ENCODE peak calls at places on chromosomes 1 and 21, in nine cellular contexts. J is caudate nucleus; L is CD8-positive, alpha-beta memory T cell; X is heart left ventricle; N is body of pancreas; W is brain microvascular endothelial cell; A is GM23248; O is CD8-positive, alpha-beta T cell; S is IMR-90. G is an unnamed sample.

GRCh38 chr1:171645553-171646336 is 6.7 kb downstream of the MYOC start:
- DNase-seq in J (no peak), L (no peak), X (peak; percentile 88), N (peak; percentile 18), W (no peak), A (peak; percentile 68), O (no peak), S (no peak), G (no peak)

GRCh38 chr1:45510036-45510971 is 10.2 kb downstream of the MMACHC start:
- DNase-seq in J (no peak), L (no peak), X (no peak), N (no peak), W (no peak), A (no peak), O (no peak), S (no peak), G (no peak)

GRCh38 chr1:150842964-150843363 is 33.4 kb downstream of the ARNT start:
- DNase-seq in J (no peak), L (no peak), X (no peak), N (no peak), W (no peak), A (no peak), O (no peak), S (no peak), G (no peak)

GRCh38 chr1:156877433-156877832 is 16.1 kb upstream of the PEAR1 start:
- DNase-seq in J (no peak), L (no peak), X (no peak), N (no peak), W (no peak), A (peak; percentile 23), O (no peak), S (no peak), G (no peak)

GRCh38 chr1:234901491-234902049 is 227.1 kb downstream of the TOMM20 start:
- DNase-seq in J (no peak), L (no peak), X (peak; percentile 0), N (no peak), W (no peak), A (no peak), O (no peak), S (peak; percentile 39), G (no peak)

GRCh38 chr1:95072532-95073419 is at the start of gene ALG14:
- DNase-seq in J (peak; percentile 91), L (peak; percentile 88), X (peak; percentile 96), N (peak; percentile 93), W (peak; percentile 95), A (peak; percentile 98), O (peak; percentile 95), S (peak; percentile 96), G (peak; percentile 97)

GRCh38 chr1:53783056-53783455 is 44.1 kb upstream of the GLIS1 start:
- DNase-seq in J (no peak), L (no peak), X (no peak), N (no peak), W (no peak), A (peak; percentile 71), O (no peak), S (peak; percentile 52), G (no peak)

GRCh38 chr1:17244826-17245740 is 3.8 kb upstream of the PADI3 start:
- DNase-seq in J (no peak), L (no peak), X (no peak), N (no peak), W (no peak), A (no peak), O (no peak), S (no peak), G (no peak)

GRCh38 chr21:21268061-21268471 is 269.9 kb downstream of the NCAM2 start:
- DNase-seq in J (no peak), L (no peak), X (no peak), N (no peak), W (peak; percentile 0), A (peak; percentile 0), O (no peak), S (peak; percentile 4), G (no peak)

GRCh38 chr1:25572708-25573590 is 29.5 kb downstream of the LDLRAP1 start:
- DNase-seq in J (no peak), L (no peak), X (no peak), N (peak; percentile 64), W (peak; percentile 53), A (peak; percentile 81), O (peak; percentile 55), S (peak; percentile 42), G (peak; percentile 78)

GRCh38 chr1:1926886-1927660 is 8.0 kb upstream of the TMEM52 start:
- DNase-seq in J (no peak), L (no peak), X (no peak), N (no peak), W (no peak), A (no peak), O (no peak), S (no peak), G (no peak)

GRCh38 chr1:93629101-93630059 is 52.3 kb downstream of the BCAR3 start:
- DNase-seq in J (no peak), L (peak; percentile 18), X (no peak), N (peak; percentile 55), W (peak; percentile 72), A (peak; percentile 86), O (peak; percentile 43), S (peak; percentile 85), G (no peak)

GRCh38 chr1:243924188-243924587 is 74.1 kb upstream of the AKT3 start:
- DNase-seq in J (no peak), L (no peak), X (no peak), N (no peak), W (peak; percentile 56), A (peak; percentile 91), O (no peak), S (peak; percentile 67), G (no peak)

GRCh38 chr1:9071554-9072235 is 2.3 kb upstream of the SLC2A5 start:
- DNase-seq in J (no peak), L (no peak), X (no peak), N (no peak), W (no peak), A (no peak), O (no peak), S (no peak), G (no peak)
- H3K27ac ChIP-seq in J (no peak overlapping the region), L (no peak overlapping the region), X (no peak overlapping the region), N (no peak overlapping the region), W (no peak overlapping the region), A (no peak overlapping the region), O (no peak overlapping the region), S (no peak overlapping the region), G (no peak overlapping the region)

GRCh38 chr1:12473596-12474329 is 144.2 kb downstream of the DHRS3 start:
- DNase-seq in J (no peak), L (no peak), X (peak; percentile 80), N (no peak), W (no peak), A (no peak), O (no peak), S (peak; percentile 30), G (no peak)

GRCh38 chr1:12475947-12476346 is 142.1 kb downstream of the DHRS3 start:
- DNase-seq in J (no peak), L (no peak), X (no peak), N (no peak), W (peak; percentile 78), A (no peak), O (no peak), S (peak; percentile 25), G (no peak)

GRCh38 chr1:12472410-12472797 is 145.6 kb downstream of the DHRS3 start:
- DNase-seq in J (no peak), L (no peak), X (no peak), N (no peak), W (no peak), A (no peak), O (no peak), S (no peak), G (no peak)

GRCh38 chr1:12475158-12475934 is 142.7 kb downstream of the DHRS3 start:
- DNase-seq in J (no peak), L (no peak), X (peak; percentile 39), N (peak; percentile 44), W (peak; percentile 46), A (no peak), O (no peak), S (no peak), G (no peak)

DNA sequence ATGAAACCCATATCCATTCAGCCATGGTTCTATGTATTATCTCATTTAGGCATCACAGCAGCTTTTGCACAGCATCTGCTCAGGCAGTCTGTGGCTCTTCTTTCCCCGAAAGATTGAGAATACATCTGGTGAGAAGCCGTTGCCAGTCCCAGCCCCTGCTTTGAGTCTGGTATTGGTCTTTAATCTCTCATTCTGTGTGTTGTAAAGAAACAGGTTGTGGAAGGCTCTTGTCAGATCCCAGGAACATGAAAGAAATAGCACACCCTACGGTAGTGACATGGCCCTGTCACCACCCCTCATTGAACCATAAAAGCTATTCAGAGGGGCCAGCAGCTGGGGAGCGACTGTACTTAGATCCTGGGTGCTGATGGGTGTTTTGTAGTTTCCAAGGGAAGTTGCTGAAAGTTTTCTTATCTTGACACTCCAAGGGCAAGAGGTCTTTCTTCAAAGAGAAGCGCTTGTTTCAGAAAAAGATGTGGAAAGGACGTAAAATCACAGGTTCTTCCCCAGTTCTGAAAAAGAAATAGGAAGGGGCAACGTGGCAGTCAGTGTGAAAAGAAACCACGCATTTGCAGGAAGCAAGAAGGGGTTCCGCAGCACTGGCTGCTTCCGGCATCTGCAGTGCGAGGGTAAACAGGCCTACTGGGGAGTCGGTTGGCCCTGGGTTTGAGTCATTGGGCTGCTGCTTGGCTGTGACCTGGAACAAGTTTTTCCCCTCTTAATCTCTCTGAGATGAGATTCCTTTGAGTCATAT is 145.0 kb downstream of the DHRS3 start:
- DNase-seq in J (no peak), L (peak; percentile 14), X (peak; percentile 39), N (no peak), W (peak; percentile 50), A (no peak), O (peak; percentile 72), S (no peak), G (no peak)
- H3K27ac ChIP-seq in J (peak overlapping the region; percentile 24), L (peak overlapping the region; percentile 56), X (peak overlapping the region; percentile 27), N (peak overlapping the region; percentile 25), W (peak overlapping the region; percentile 99), A (no peak overlapping the region), O (peak overlapping the region; percentile 49), S (no peak overlapping the region), G (no peak overlapping the region)

DNA sequence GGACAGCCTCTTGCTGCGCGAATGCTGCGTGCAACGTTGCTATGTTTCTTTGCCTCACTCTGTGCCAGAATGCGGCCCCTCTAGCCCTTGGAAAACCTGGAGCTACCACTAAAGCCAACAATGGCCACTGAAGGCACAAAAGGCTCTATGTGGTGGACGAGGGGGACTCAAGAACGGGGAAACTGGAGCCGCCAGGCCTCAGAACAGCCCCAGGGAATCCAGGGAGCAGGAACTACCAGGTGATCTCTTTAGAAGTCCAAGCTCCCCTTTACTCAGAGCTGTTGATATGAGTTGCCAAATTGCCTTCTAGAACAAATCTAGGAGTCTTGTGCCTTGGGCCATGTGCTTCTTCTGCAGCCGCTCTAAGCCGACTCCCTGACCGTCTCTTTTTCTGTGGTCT is 113.8 kb upstream of the ERRFI1 start:
- DNase-seq in J (no peak), L (no peak), X (no peak), N (no peak), W (no peak), A (no peak), O (no peak), S (no peak), G (no peak)
- H3K27ac ChIP-seq in J (no peak overlapping the region), L (no peak overlapping the region), X (no peak overlapping the region), N (no peak overlapping the region), W (no peak overlapping the region), A (no peak overlapping the region), O (no peak overlapping the region), S (no peak overlapping the region), G (no peak overlapping the region)

GRCh38 chr1:228108742-228109072 is 392 bp downstream of the MRPL55 start:
- DNase-seq in J (no peak), L (no peak), X (no peak), N (no peak), W (no peak), A (no peak), O (no peak), S (no peak), G (no peak)
- H3K27ac ChIP-seq in J (peak overlapping the region; percentile 97), L (peak overlapping the region; percentile 93), X (peak overlapping the region; percentile 53), N (peak overlapping the region; percentile 93), W (peak overlapping the region; percentile 62), A (peak overlapping the region; percentile 22), O (peak overlapping the region; percentile 94), S (peak overlapping the region; percentile 82), G (peak overlapping the region; percentile 97)

G was measured in kidney.